ENCODE peak calls at places on chromosomes 12 and 14, in five cellular contexts. One of them, this sample, is unnamed.
A peak's percentile ranks its signal among the peaks of the same experiment; 100 is the strongest.

GRCh38 chr12:10957741-10958140 is 18.7 kb upstream of the TAS2R14 start:
- DNase-seq in mesenchymal stem cell: no peak
- DNase-seq in H9: no peak
- DNase-seq in H1: no peak
- DNase-seq in trophoblast cell: no peak
- DNase-seq in this sample: no peak

GRCh38 chr14:101474563-101475467 is 86.5 kb upstream of the DIO3 start:
- DNase-seq in mesenchymal stem cell: no peak
- DNase-seq in H9: peak; percentile 17
- DNase-seq in trophoblast cell: no peak
- DNase-seq in H1: no peak
- DNase-seq in this sample: no peak

GRCh38 chr12:98895086-98895651 is 250.1 kb downstream of the APAF1 start:
- DNase-seq in H9: peak; percentile 80
- DNase-seq in mesenchymal stem cell: no peak
- DNase-seq in H1: peak; percentile 78
- DNase-seq in trophoblast cell: no peak
- DNase-seq in this sample: no peak

GRCh38 chr14:32003585-32003984 is 73.5 kb upstream of the ARHGAP5 start:
- DNase-seq in mesenchymal stem cell: no peak
- DNase-seq in trophoblast cell: no peak
- DNase-seq in H1: no peak
- DNase-seq in H9: peak; percentile 45
- DNase-seq in this sample: no peak

GRCh38 chr12:106030210-106031175 is 108.3 kb downstream of the NUAK1 start:
- DNase-seq in mesenchymal stem cell: peak; percentile 96
- DNase-seq in trophoblast cell: peak; percentile 86
- DNase-seq in H1: no peak
- DNase-seq in H9: no peak
- DNase-seq in this sample: no peak

GRCh38 chr12:6437586-6437985 is 7.2 kb upstream of the CD27 start:
- DNase-seq in trophoblast cell: no peak
- DNase-seq in H1: no peak
- DNase-seq in H9: no peak
- DNase-seq in mesenchymal stem cell: no peak
- DNase-seq in this sample: no peak

GRCh38 chr14:70885343-70886014 is 21.8 kb upstream of the PCNX1 start:
- DNase-seq in mesenchymal stem cell: no peak
- DNase-seq in H1: no peak
- DNase-seq in H9: no peak
- DNase-seq in trophoblast cell: no peak
- DNase-seq in this sample: no peak

GRCh38 chr12:107318804-107319535 is 225.6 kb upstream of the CRY1 start:
- DNase-seq in trophoblast cell: peak; percentile 39
- DNase-seq in mesenchymal stem cell: peak; percentile 43
- DNase-seq in H9: peak; percentile 58
- DNase-seq in H1: peak; percentile 75
- DNase-seq in this sample: peak; percentile 53

GRCh38 chr14:50855558-50855957 is 16.3 kb upstream of the ABHD12B start:
- DNase-seq in H9: no peak
- DNase-seq in mesenchymal stem cell: peak; percentile 43
- DNase-seq in H1: no peak
- DNase-seq in trophoblast cell: peak; percentile 77
- DNase-seq in this sample: no peak

GRCh38 chr12:51328587-51328986 is 4.6 kb upstream of the BIN2 start:
- DNase-seq in H1: no peak
- DNase-seq in H9: no peak
- DNase-seq in trophoblast cell: no peak
- DNase-seq in mesenchymal stem cell: no peak
- DNase-seq in this sample: no peak

GRCh38 chr12:51324953-51325352 is 979 bp upstream of the BIN2 start:
- DNase-seq in H9: no peak
- DNase-seq in H1: no peak
- DNase-seq in mesenchymal stem cell: no peak
- DNase-seq in trophoblast cell: peak; percentile 84
- DNase-seq in this sample: no peak

GRCh38 chr12:51329742-51330141 is 5.8 kb upstream of the BIN2 start:
- DNase-seq in H9: no peak
- DNase-seq in trophoblast cell: no peak
- DNase-seq in H1: no peak
- DNase-seq in mesenchymal stem cell: no peak
- DNase-seq in this sample: no peak

GRCh38 chr12:51323966-51324895 is at the start of gene BIN2:
- DNase-seq in H9: no peak
- DNase-seq in H1: no peak
- DNase-seq in trophoblast cell: peak; percentile 86
- DNase-seq in mesenchymal stem cell: no peak
- DNase-seq in this sample: no peak

DNA sequence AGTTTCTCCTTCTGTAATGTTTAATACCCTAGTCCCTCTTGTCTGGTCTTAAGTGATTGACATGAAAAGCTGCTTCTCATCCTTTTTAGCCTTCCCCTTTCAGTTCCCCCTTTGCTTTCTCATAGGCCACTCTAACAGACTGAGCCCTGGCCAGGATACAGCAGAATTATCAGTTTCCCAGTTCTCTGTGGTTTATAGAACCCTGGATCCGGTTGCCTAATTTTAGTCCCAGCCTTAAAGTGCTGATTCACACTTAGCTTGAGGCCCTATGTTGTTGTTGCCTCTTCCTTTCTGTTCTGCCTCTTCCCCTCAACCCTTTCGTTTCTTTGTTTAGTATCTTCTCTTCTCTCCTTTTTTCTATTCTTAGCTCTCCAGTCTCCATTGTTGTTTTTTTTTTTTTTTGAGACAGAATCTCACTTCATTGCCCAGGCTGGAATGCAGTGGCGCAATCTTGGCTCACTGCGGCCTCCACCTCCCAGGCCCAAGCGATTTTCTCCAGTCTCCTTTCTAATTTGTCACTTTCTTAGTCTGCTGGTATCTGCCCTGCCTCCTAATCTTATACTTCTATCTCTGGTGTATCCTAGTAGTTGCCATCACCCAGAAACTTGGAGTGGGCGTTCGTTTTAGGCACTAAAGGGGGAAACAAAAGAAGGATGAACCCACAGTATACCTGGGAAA is 2.9 kb upstream of the BIN2 start:
- DNase-seq in H9: no peak
- DNase-seq in H1: no peak
- DNase-seq in mesenchymal stem cell: peak; percentile 68
- DNase-seq in trophoblast cell: peak; percentile 80
- DNase-seq in this sample: no peak
- H4K91ac ChIP-seq in H9: no peak overlapping the region
- H4K91ac ChIP-seq in H1: no peak overlapping the region
- H4K91ac ChIP-seq in mesenchymal stem cell: no peak overlapping the region
- H4K91ac ChIP-seq in trophoblast cell: peak overlapping the region; percentile 72
- H4K91ac ChIP-seq in this sample: no peak overlapping the region

DNA sequence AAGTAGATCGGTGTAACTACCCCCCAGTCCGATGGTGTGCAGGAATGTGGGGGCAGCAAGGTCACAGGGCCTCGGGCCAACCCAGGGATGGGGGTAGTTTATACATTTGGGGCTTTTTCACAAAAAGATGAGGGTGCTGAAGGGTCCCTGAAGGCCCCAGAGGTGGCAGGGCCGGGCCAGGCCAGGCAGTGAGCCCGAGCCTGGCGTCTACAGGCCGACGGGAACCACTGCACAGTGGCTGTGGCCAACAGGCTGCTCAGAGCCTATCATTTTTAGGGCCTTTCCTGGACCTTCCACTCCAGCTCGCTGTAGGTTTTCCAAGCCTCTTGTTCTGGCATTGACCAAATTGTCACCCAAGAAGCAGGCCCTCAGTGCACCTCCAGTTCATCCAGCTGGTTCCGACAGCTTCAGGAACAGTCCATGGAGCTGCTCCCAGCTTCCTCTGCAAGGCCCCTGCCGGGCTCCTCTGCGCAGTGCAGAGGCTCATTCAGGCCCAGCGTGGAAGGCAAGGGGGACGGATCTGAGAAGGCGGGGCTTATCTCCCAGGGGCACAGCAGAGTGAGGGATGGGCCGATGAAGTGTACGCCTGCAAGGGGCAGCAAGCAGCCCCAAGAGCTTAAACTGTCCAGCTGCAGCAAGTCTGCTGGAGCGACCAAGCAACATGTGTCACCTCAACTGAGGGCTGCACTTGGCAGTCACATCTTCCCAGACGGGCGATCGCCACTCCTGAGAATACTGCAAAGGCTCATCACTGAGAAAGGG is 13.9 kb downstream of the CDCA4 start:
- DNase-seq in H9: no peak
- DNase-seq in H1: no peak
- DNase-seq in mesenchymal stem cell: no peak
- DNase-seq in trophoblast cell: no peak
- DNase-seq in this sample: no peak
- H3K9ac ChIP-seq in H9: no peak overlapping the region
- H3K9ac ChIP-seq in H1: no peak overlapping the region
- H3K9ac ChIP-seq in mesenchymal stem cell: no peak overlapping the region
- H3K9ac ChIP-seq in trophoblast cell: no peak overlapping the region
- H3K9ac ChIP-seq in this sample: no peak overlapping the region

GRCh38 chr14:29803045-29803444 is 124.6 kb downstream of the PRKD1 start:
- DNase-seq in H9: no peak
- DNase-seq in H1: no peak
- DNase-seq in mesenchymal stem cell: no peak
- DNase-seq in trophoblast cell: no peak
- DNase-seq in this sample: no peak
- H2BK12ac ChIP-seq in H9: no peak overlapping the region
- H2BK12ac ChIP-seq in H1: no peak overlapping the region
- H2BK12ac ChIP-seq in mesenchymal stem cell: no peak overlapping the region
- H2BK12ac ChIP-seq in trophoblast cell: no peak overlapping the region
- H2BK12ac ChIP-seq in this sample: no peak overlapping the region

GRCh38 chr12:56157201-56158028 is 744 bp upstream of the MYL6 start:
- DNase-seq in mesenchymal stem cell: peak; percentile 94
- DNase-seq in H1: peak; percentile 79
- DNase-seq in trophoblast cell: peak; percentile 95
- DNase-seq in H9: peak; percentile 89
- DNase-seq in this sample: peak; percentile 83
- H4K91ac ChIP-seq in mesenchymal stem cell: peak overlapping the region; percentile 3
- H4K91ac ChIP-seq in H1: peak overlapping the region; percentile 97
- H4K91ac ChIP-seq in trophoblast cell: peak overlapping the region; percentile 50
- H4K91ac ChIP-seq in H9: no peak overlapping the region
- H4K91ac ChIP-seq in this sample: no peak overlapping the region

GRCh38 chr14:93037354-93037753 is 78.4 kb downstream of the ITPK1 start:
- DNase-seq in H1: no peak
- DNase-seq in mesenchymal stem cell: no peak
- DNase-seq in H9: no peak
- DNase-seq in trophoblast cell: peak; percentile 33
- DNase-seq in this sample: no peak
- H3K9ac ChIP-seq in H1: no peak overlapping the region
- H3K9ac ChIP-seq in mesenchymal stem cell: no peak overlapping the region
- H3K9ac ChIP-seq in H9: no peak overlapping the region
- H3K9ac ChIP-seq in trophoblast cell: no peak overlapping the region
- H3K9ac ChIP-seq in this sample: no peak overlapping the region

GRCh38 chr12:110785240-110785639 is 42.5 kb upstream of the PPP1CC start:
- DNase-seq in H9: no peak
- DNase-seq in trophoblast cell: no peak
- DNase-seq in H1: no peak
- DNase-seq in mesenchymal stem cell: no peak
- DNase-seq in this sample: no peak

GRCh38 chr12:110782922-110783321 is 40.2 kb upstream of the PPP1CC start:
- DNase-seq in mesenchymal stem cell: no peak
- DNase-seq in H9: no peak
- DNase-seq in H1: no peak
- DNase-seq in trophoblast cell: no peak
- DNase-seq in this sample: no peak

GRCh38 chr12:110790301-110790700 is 47.6 kb upstream of the PPP1CC start:
- DNase-seq in mesenchymal stem cell: peak; percentile 66
- DNase-seq in H9: no peak
- DNase-seq in H1: no peak
- DNase-seq in trophoblast cell: no peak
- DNase-seq in this sample: no peak

GRCh38 chr12:110782068-110782467 is 39.4 kb upstream of the PPP1CC start:
- DNase-seq in H9: peak; percentile 41
- DNase-seq in mesenchymal stem cell: no peak
- DNase-seq in H1: no peak
- DNase-seq in trophoblast cell: no peak
- DNase-seq in this sample: no peak

GRCh38 chr12:110786012-110786411 is 43.3 kb upstream of the PPP1CC start:
- DNase-seq in H1: no peak
- DNase-seq in trophoblast cell: no peak
- DNase-seq in mesenchymal stem cell: no peak
- DNase-seq in H9: no peak
- DNase-seq in this sample: no peak
- H2BK12ac ChIP-seq in H1: no peak overlapping the region
- H2BK12ac ChIP-seq in trophoblast cell: no peak overlapping the region
- H2BK12ac ChIP-seq in mesenchymal stem cell: no peak overlapping the region
- H2BK12ac ChIP-seq in H9: no peak overlapping the region
- H2BK12ac ChIP-seq in this sample: no peak overlapping the region

GRCh38 chr14:73771848-73772705 is 57.9 kb upstream of the PNMA1 start:
- DNase-seq in trophoblast cell: peak; percentile 52
- DNase-seq in H9: peak; percentile 85
- DNase-seq in H1: peak; percentile 71
- DNase-seq in mesenchymal stem cell: peak; percentile 70
- DNase-seq in this sample: no peak

GRCh38 chr14:73764881-73765280 is 50.7 kb upstream of the PNMA1 start:
- DNase-seq in H1: no peak
- DNase-seq in trophoblast cell: peak; percentile 29
- DNase-seq in mesenchymal stem cell: no peak
- DNase-seq in H9: no peak
- DNase-seq in this sample: no peak

GRCh38 chr14:73764406-73764805 is 50.2 kb upstream of the PNMA1 start:
- DNase-seq in H9: no peak
- DNase-seq in mesenchymal stem cell: peak; percentile 61
- DNase-seq in H1: no peak
- DNase-seq in trophoblast cell: no peak
- DNase-seq in this sample: no peak

GRCh38 chr14:73770977-73771847 is 57.0 kb upstream of the PNMA1 start:
- DNase-seq in mesenchymal stem cell: no peak
- DNase-seq in trophoblast cell: peak; percentile 64
- DNase-seq in H1: no peak
- DNase-seq in H9: peak; percentile 15
- DNase-seq in this sample: no peak

DNA sequence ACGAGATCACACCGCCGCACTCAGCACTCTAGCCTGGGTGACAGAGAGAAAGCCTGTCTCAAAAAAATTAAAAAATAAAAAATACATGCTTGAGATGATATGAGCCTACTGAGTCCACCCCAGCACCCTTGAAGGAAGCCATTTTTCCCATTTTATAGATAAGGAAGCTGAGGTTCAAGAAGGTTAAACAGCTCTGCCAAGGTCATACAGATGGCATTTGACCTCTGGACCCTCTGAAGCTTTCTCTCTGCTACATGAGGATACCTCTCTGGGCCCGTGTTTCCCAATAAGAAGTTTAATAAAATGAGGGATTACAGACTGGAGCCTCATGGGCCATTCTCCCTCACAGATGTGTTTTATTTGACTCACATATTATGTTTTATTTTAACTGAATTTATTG is 53.9 kb upstream of the PNMA1 start:
- DNase-seq in mesenchymal stem cell: no peak
- DNase-seq in trophoblast cell: no peak
- DNase-seq in H1: no peak
- DNase-seq in H9: no peak
- DNase-seq in this sample: no peak
- H4K91ac ChIP-seq in mesenchymal stem cell: no peak overlapping the region
- H4K91ac ChIP-seq in trophoblast cell: no peak overlapping the region
- H4K91ac ChIP-seq in H1: no peak overlapping the region
- H4K91ac ChIP-seq in H9: no peak overlapping the region
- H4K91ac ChIP-seq in this sample: no peak overlapping the region

DNA sequence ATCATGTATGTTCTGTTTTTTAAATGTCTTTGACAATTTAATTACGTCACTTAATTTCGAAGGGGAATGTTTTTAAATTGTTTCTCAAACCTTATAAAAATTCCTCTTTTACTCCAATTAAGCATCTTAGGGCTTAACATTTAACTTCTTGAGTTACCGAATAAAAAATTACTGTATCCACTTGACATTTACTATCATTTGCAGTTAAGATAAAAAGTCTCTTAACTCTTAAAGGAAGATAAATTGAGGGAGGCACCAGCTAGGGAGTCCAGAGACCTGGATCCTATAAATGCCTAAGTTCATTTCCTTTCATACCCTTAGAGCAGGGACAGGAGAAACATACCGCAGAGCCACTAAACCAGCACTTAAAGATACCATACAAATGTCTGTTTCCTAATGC is 71.5 kb downstream of the GALNT4 start:
- DNase-seq in H9: no peak
- DNase-seq in trophoblast cell: no peak
- DNase-seq in H1: no peak
- DNase-seq in mesenchymal stem cell: no peak
- DNase-seq in this sample: no peak
- H3K9ac ChIP-seq in H9: no peak overlapping the region
- H3K9ac ChIP-seq in trophoblast cell: no peak overlapping the region
- H3K9ac ChIP-seq in H1: no peak overlapping the region
- H3K9ac ChIP-seq in mesenchymal stem cell: peak overlapping the region; percentile 86
- H3K9ac ChIP-seq in this sample: no peak overlapping the region